ENCODE peak calls at places on chromosomes 7 and 10, in four cellular contexts. One of them, this sample, is unnamed.
A peak's percentile ranks its signal among the peaks of the same experiment; 100 is the strongest.

GRCh38 chr10:116554628-116555027 is 8.9 kb downstream of the PNLIP start:
- DNase-seq in K562: no peak
- DNase-seq in HepG2: no peak
- DNase-seq in GM12878: no peak
- DNase-seq in this sample: no peak

GRCh38 chr7:137760111-137760510 is 86.7 kb downstream of the DGKI start:
- DNase-seq in K562: no peak
- DNase-seq in HepG2: no peak
- DNase-seq in GM12878: no peak
- DNase-seq in this sample: no peak

GRCh38 chr7:1314908-1315450 is 82.3 kb downstream of the UNCX start:
- DNase-seq in K562: no peak
- DNase-seq in HepG2: no peak
- DNase-seq in GM12878: no peak
- DNase-seq in this sample: no peak

GRCh38 chr10:69093933-69094332 is 6.0 kb downstream of the SRGN start:
- DNase-seq in K562: peak; percentile 48
- DNase-seq in HepG2: peak; percentile 9
- DNase-seq in GM12878: no peak
- DNase-seq in this sample: no peak

GRCh38 chr10:69089638-69090599 is 2.0 kb downstream of the SRGN start:
- DNase-seq in K562: no peak
- DNase-seq in HepG2: no peak
- DNase-seq in GM12878: peak; percentile 65
- DNase-seq in this sample: no peak

GRCh38 chr7:75868153-75868552 is 10.7 kb upstream of the RHBDD2 start:
- DNase-seq in K562: no peak
- DNase-seq in HepG2: no peak
- DNase-seq in GM12878: no peak
- DNase-seq in this sample: no peak

GRCh38 chr7:118349604-118350003 is 125.1 kb downstream of the ANKRD7 start:
- DNase-seq in K562: no peak
- DNase-seq in HepG2: no peak
- DNase-seq in GM12878: no peak
- DNase-seq in this sample: no peak

GRCh38 chr7:78039791-78040776 is 241.5 kb downstream of the PHTF2 start:
- DNase-seq in K562: peak; percentile 81
- DNase-seq in HepG2: no peak
- DNase-seq in GM12878: no peak
- DNase-seq in this sample: peak; percentile 80

GRCh38 chr10:130362308-130362761 is 226.1 kb downstream of the GLRX3 start:
- DNase-seq in K562: no peak
- DNase-seq in HepG2: no peak
- DNase-seq in GM12878: no peak
- DNase-seq in this sample: no peak

GRCh38 chr7:42217548-42217947 is 19.5 kb downstream of the GLI3 start:
- DNase-seq in K562: no peak
- DNase-seq in HepG2: no peak
- DNase-seq in GM12878: no peak
- DNase-seq in this sample: no peak

GRCh38 chr7:31814187-31814586 is 127.2 kb downstream of the PPP1R17 start:
- DNase-seq in K562: no peak
- DNase-seq in HepG2: peak; percentile 13
- DNase-seq in GM12878: no peak
- DNase-seq in this sample: peak; percentile 10

GRCh38 chr10:79067241-79068202 is 1.2 kb upstream of the ZMIZ1 start:
- DNase-seq in K562: peak; percentile 96
- DNase-seq in HepG2: peak; percentile 83
- DNase-seq in GM12878: no peak
- DNase-seq in this sample: peak; percentile 80

GRCh38 chr10:22557321-22557720 is 157.1 kb downstream of the PIP4K2A start:
- DNase-seq in K562: no peak
- DNase-seq in HepG2: no peak
- DNase-seq in GM12878: no peak
- DNase-seq in this sample: no peak

GRCh38 chr7:30252885-30253795 is 31.3 kb upstream of the ZNRF2 start:
- DNase-seq in K562: no peak
- DNase-seq in HepG2: no peak
- DNase-seq in GM12878: no peak
- DNase-seq in this sample: no peak

GRCh38 chr7:149598721-149599308 is 101.2 kb upstream of the ZNF746 start:
- DNase-seq in K562: peak; percentile 44
- DNase-seq in HepG2: peak; percentile 7
- DNase-seq in GM12878: no peak
- DNase-seq in this sample: peak; percentile 49

GRCh38 chr10:593901-594457 is 95.5 kb downstream of the DIP2C start:
- DNase-seq in K562: no peak
- DNase-seq in HepG2: no peak
- DNase-seq in GM12878: no peak
- DNase-seq in this sample: no peak

GRCh38 chr10:47361293-47361692 is 13.1 kb downstream of the RBP3 start:
- DNase-seq in K562: peak; percentile 89
- DNase-seq in HepG2: peak; percentile 10
- DNase-seq in GM12878: no peak
- DNase-seq in this sample: peak; percentile 80

GRCh38 chr7:44290250-44290616 is 35.2 kb downstream of the CAMK2B start:
- DNase-seq in K562: no peak
- DNase-seq in HepG2: no peak
- DNase-seq in GM12878: no peak
- DNase-seq in this sample: no peak

GRCh38 chr10:22604314-22605091 is 109.9 kb downstream of the PIP4K2A start:
- DNase-seq in K562: no peak
- DNase-seq in HepG2: no peak
- DNase-seq in GM12878: no peak
- DNase-seq in this sample: no peak

GRCh38 chr10:24215193-24215592 is 6.3 kb downstream of the KIAA1217 start:
- DNase-seq in K562: no peak
- DNase-seq in HepG2: no peak
- DNase-seq in GM12878: no peak
- DNase-seq in this sample: no peak

GRCh38 chr7:148962823-148963582 is 65.3 kb downstream of the PDIA4 start:
- DNase-seq in K562: peak; percentile 61
- DNase-seq in HepG2: peak; percentile 45
- DNase-seq in GM12878: peak; percentile 68
- DNase-seq in this sample: peak; percentile 77

GRCh38 chr10:113108180-113108835 is 158.3 kb downstream of the TCF7L2 start:
- DNase-seq in K562: peak; percentile 48
- DNase-seq in HepG2: no peak
- DNase-seq in GM12878: no peak
- DNase-seq in this sample: peak; percentile 77

GRCh38 chr10:77892021-77892739 is 34.4 kb downstream of the DLG5 start:
- DNase-seq in K562: no peak
- DNase-seq in HepG2: no peak
- DNase-seq in GM12878: no peak
- DNase-seq in this sample: no peak

GRCh38 chr7:158125721-158126120 is 461.9 kb downstream of the PTPRN2 start:
- DNase-seq in K562: no peak
- DNase-seq in HepG2: no peak
- DNase-seq in GM12878: no peak
- DNase-seq in this sample: no peak

GRCh38 chr7:158129037-158130022 is 458.3 kb downstream of the PTPRN2 start:
- DNase-seq in K562: no peak
- DNase-seq in HepG2: no peak
- DNase-seq in GM12878: no peak
- DNase-seq in this sample: no peak

GRCh38 chr7:158126661-158127060 is 461.0 kb downstream of the PTPRN2 start:
- DNase-seq in K562: no peak
- DNase-seq in HepG2: no peak
- DNase-seq in GM12878: no peak
- DNase-seq in this sample: no peak

GRCh38 chr7:158128572-158128971 is 459.1 kb downstream of the PTPRN2 start:
- DNase-seq in K562: no peak
- DNase-seq in HepG2: no peak
- DNase-seq in GM12878: no peak
- DNase-seq in this sample: no peak

DNA sequence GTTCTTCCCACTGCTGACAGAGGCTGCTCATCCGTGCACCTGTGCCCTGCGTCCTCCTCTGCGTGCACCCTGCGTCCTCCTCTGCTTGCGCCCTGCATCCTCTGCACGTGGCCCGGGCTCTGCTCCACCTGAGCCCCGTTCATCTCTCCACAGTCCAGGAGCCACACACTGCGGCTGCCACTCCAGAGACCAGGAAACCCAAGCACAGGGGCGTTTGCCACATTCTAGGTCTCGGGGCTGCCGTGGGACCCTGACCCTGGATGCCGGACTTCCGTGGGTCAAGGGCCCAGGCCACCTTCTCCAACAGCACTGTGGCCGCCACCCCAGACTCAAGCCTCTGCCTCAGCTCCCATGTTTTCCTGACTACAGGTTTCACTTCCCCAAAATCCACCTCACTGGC is 460.4 kb downstream of the PTPRN2 start:
- DNase-seq in K562: no peak
- DNase-seq in HepG2: no peak
- DNase-seq in GM12878: no peak
- DNase-seq in this sample: no peak
- TF ChIP-seq BHLHE40 in K562: no peak
- TF ChIP-seq BHLHE40 in HepG2: no peak
- TF ChIP-seq BHLHE40 in GM12878: no peak
- TF ChIP-seq BHLHE40 in this sample: no peak

DNA sequence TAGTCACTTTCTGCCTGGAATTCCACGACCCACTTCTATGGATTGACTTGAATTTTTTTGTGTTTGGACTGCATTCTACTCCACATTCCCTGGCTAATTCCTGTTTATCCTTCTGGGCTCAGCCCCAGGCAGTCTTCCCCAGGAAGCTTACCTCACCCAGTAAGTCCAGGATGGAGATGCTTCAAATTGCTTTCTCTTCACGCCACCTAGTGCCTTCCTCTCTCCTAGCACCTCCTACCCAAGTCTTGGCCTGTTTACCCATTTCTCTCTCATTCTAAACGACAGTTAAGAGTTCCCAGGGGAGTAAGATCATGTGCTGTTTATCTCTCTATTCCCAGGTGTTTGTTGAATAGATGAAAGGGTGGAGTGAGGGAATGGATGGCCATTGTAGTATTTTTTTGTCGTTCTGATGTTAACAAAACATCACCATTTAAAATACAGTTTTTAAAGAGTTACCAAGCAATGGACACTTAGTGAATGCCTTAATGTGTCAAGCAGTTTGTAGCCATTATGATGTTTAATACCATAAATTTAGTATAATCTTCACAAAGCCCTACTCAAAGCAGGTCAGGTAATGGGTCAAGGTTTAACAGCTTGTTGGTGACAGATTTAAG is 45.5 kb upstream of the TARP start:
- DNase-seq in K562: no peak
- DNase-seq in HepG2: peak; percentile 23
- DNase-seq in GM12878: no peak
- DNase-seq in this sample: peak; percentile 77
- TF ChIP-seq FOXK2 in K562: peak; percentile 74
- TF ChIP-seq FOXK2 in HepG2: no peak
- TF ChIP-seq FOXK2 in GM12878: no peak
- TF ChIP-seq FOXK2 in this sample: no peak

GRCh38 chr10:44258019-44258418 is 126.9 kb downstream of the CXCL12 start:
- DNase-seq in K562: no peak
- DNase-seq in HepG2: no peak
- DNase-seq in GM12878: no peak
- DNase-seq in this sample: no peak
- TF ChIP-seq FOXM1 in K562: no peak
- TF ChIP-seq FOXM1 in HepG2: no peak
- TF ChIP-seq FOXM1 in GM12878: no peak
- TF ChIP-seq FOXM1 in this sample: no peak

GRCh38 chr10:7520496-7521485 is 110.0 kb upstream of the SFMBT2 start:
- DNase-seq in K562: no peak
- DNase-seq in HepG2: no peak
- DNase-seq in GM12878: peak; percentile 65
- DNase-seq in this sample: no peak
- TF ChIP-seq BHLHE40 in K562: no peak
- TF ChIP-seq BHLHE40 in HepG2: no peak
- TF ChIP-seq BHLHE40 in GM12878: no peak
- TF ChIP-seq BHLHE40 in this sample: no peak

GRCh38 chr10:71213127-71213616 is 802 bp downstream of the UNC5B start:
- DNase-seq in K562: no peak
- DNase-seq in HepG2: no peak
- DNase-seq in GM12878: no peak
- DNase-seq in this sample: no peak
- TF ChIP-seq FOXK2 in K562: no peak
- TF ChIP-seq FOXK2 in HepG2: no peak
- TF ChIP-seq FOXK2 in GM12878: no peak
- TF ChIP-seq FOXK2 in this sample: no peak

GRCh38 chr10:32149257-32149955 is 93.2 kb upstream of the KIF5B start:
- DNase-seq in K562: no peak
- DNase-seq in HepG2: no peak
- DNase-seq in GM12878: peak; percentile 45
- DNase-seq in this sample: peak; percentile 15
- TF ChIP-seq FOXM1 in K562: no peak
- TF ChIP-seq FOXM1 in HepG2: no peak
- TF ChIP-seq FOXM1 in GM12878: peak; percentile 66
- TF ChIP-seq FOXM1 in this sample: no peak

GRCh38 chr7:141659501-141659900 is 42.5 kb downstream of the DENND11 start:
- DNase-seq in K562: no peak
- DNase-seq in HepG2: no peak
- DNase-seq in GM12878: no peak
- DNase-seq in this sample: no peak

GRCh38 chr7:141652691-141653090 is 49.3 kb downstream of the DENND11 start:
- DNase-seq in K562: no peak
- DNase-seq in HepG2: no peak
- DNase-seq in GM12878: no peak
- DNase-seq in this sample: no peak

GRCh38 chr7:141651417-141651816 is 50.5 kb downstream of the DENND11 start:
- DNase-seq in K562: no peak
- DNase-seq in HepG2: no peak
- DNase-seq in GM12878: no peak
- DNase-seq in this sample: no peak

GRCh38 chr7:141649865-141650499 is 52.0 kb downstream of the DENND11 start:
- DNase-seq in K562: peak; percentile 60
- DNase-seq in HepG2: peak; percentile 41
- DNase-seq in GM12878: peak; percentile 40
- DNase-seq in this sample: peak; percentile 88

DNA sequence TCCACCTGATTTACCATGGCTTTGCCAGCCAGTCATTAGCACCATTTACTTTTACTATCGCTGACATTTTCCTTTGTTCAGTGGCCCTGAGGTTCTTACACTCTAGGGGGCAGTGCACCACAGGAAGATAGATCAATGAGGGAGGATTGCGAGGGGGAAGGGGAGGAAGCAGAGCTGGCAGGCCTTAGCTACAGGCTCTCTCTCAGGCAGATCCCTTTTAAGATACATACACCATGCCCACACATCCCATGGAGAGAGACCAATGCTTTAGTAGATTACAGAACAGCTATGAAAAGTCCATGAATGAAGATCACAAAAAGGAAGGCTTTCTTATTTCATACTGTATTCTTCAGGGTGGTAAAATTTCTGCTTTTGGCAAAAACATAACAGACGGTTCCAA is 47.4 kb downstream of the DENND11 start:
- DNase-seq in K562: peak; percentile 62
- DNase-seq in HepG2: peak; percentile 70
- DNase-seq in GM12878: peak; percentile 23
- DNase-seq in this sample: peak; percentile 83
- TF ChIP-seq BHLHE40 in K562: no peak
- TF ChIP-seq BHLHE40 in HepG2: no peak
- TF ChIP-seq BHLHE40 in GM12878: no peak
- TF ChIP-seq BHLHE40 in this sample: no peak